ENCODE peak calls at places on chromosomes 13 and 19, in seven cellular contexts. I, J, S, V, F, H and T are unnamed samples.

GRCh38 chr13:110957931-110958330 is 43.1 kb upstream of the ANKRD10 start:
- DNase-seq in I (no peak), J (no peak), S (no peak), V (no peak), F (no peak), H (no peak), T (no peak)

GRCh38 chr19:42111811-42112210 is 20.4 kb downstream of the POU2F2 start:
- DNase-seq in I (no peak), J (peak), S (no peak), V (no peak), F (no peak), H (no peak), T (no peak)

GRCh38 chr19:10768936-10769335 is 51.1 kb downstream of the DNM2 start:
- DNase-seq in I (no peak), J (no peak), S (no peak), V (no peak), F (no peak), H (no peak), T (no peak)

GRCh38 chr19:12899891-12900518 is 9.0 kb downstream of the GCDH start:
- DNase-seq in I (peak), J (no peak), S (no peak), V (no peak), F (no peak), H (no peak), T (no peak)

GRCh38 chr19:16628984-16629691 is 1.1 kb upstream of the MED26 start:
- DNase-seq in I (peak), J (peak), S (no peak), V (no peak), F (peak), H (no peak), T (peak)

GRCh38 chr13:21229241-21230024 is 53.0 kb downstream of the MRPL57 start:
- DNase-seq in I (no peak), J (no peak), S (no peak), V (no peak), F (no peak), H (no peak), T (no peak)

GRCh38 chr13:20127563-20128458 is 33.0 kb downstream of the GJA3 start:
- DNase-seq in I (peak), J (peak), S (no peak), V (peak), F (peak), H (peak), T (peak)

GRCh38 chr13:98315902-98316301 is 138.8 kb upstream of the RNF113B start:
- DNase-seq in I (no peak), J (no peak), S (no peak), V (no peak), F (no peak), H (no peak), T (peak)

GRCh38 chr19:39297931-39298634 is 1.9 kb downstream of the IFNL1 start:
- DNase-seq in I (peak), J (no peak), S (no peak), V (peak), F (no peak), H (peak), T (peak)

GRCh38 chr13:86826232-86826631 is 844.9 kb upstream of the SLITRK5 start:
- DNase-seq in I (no peak), J (no peak), S (no peak), V (no peak), F (no peak), H (no peak), T (no peak)

GRCh38 chr13:29853131-29853530 is 2.7 kb upstream of the UBL3 start:
- DNase-seq in I (no peak), J (no peak), S (no peak), V (no peak), F (no peak), H (no peak), T (no peak)

GRCh38 chr13:66553391-66553790 is 676.7 kb downstream of the PCDH9 start:
- DNase-seq in I (no peak), J (peak), S (no peak), V (no peak), F (peak), H (no peak), T (no peak)

GRCh38 chr19:850221-850978 is 1.7 kb upstream of the ELANE start:
- DNase-seq in I (peak), J (peak), S (peak), V (peak), F (peak), H (no peak), T (peak)

GRCh38 chr19:29326351-29326750 is 113.4 kb upstream of the UQCRFS1 start:
- DNase-seq in I (no peak), J (no peak), S (no peak), V (no peak), F (no peak), H (no peak), T (no peak)

GRCh38 chr19:58407658-58408151 is 744 bp upstream of the ZNF584 start:
- DNase-seq in I (no peak), J (no peak), S (no peak), V (no peak), F (no peak), H (no peak), T (no peak)

GRCh38 chr13:50845211-50845610 is 1.7 kb upstream of the DLEU7 start:
- DNase-seq in I (no peak), J (peak), S (no peak), V (no peak), F (no peak), H (no peak), T (no peak)

GRCh38 chr13:34017231-34017630 is 199.3 kb downstream of the RFC3 start:
- DNase-seq in I (no peak), J (peak), S (no peak), V (no peak), F (no peak), H (no peak), T (no peak)

GRCh38 chr19:35027851-35028599 is 2.2 kb upstream of the SCN1B start:
- DNase-seq in I (no peak), J (peak), S (no peak), V (no peak), F (no peak), H (no peak), T (no peak)

GRCh38 chr19:48006762-48007161 is 12.3 kb downstream of the ELSPBP1 start:
- DNase-seq in I (no peak), J (no peak), S (no peak), V (no peak), F (no peak), H (no peak), T (no peak)